ENCODE peak calls at places on chromosomes 4 and X, in four cellular contexts. W, N, F and V are unnamed samples.

GRCh38 chr4:25677157-25677556 is 21.5 kb downstream of the SLC34A2 start:
- DNase-seq in N (no peak), W (no peak), F (no peak), V (no peak)

GRCh38 chr4:173277340-173277739 is 56.8 kb downstream of the HMGB2 start:
- DNase-seq in N (no peak), F (no peak), W (no peak), V (no peak)

GRCh38 chrX:3549442-3549875 is 164.0 kb downstream of the PRKX start:
- DNase-seq in F (peak; percentile 49), W (no peak), N (no peak), V (no peak)

GRCh38 chr4:118102195-118102594 is 67.9 kb downstream of the NDST3 start:
- DNase-seq in F (no peak), W (no peak), N (no peak), V (no peak)

GRCh38 chr4:150572704-150573504 is 9.0 kb upstream of the MAB21L2 start:
- DNase-seq in N (no peak), W (no peak), F (no peak), V (no peak)

GRCh38 chr4:38387348-38387747 is 276.7 kb upstream of the KLF3 start:
- DNase-seq in N (peak; percentile 83), F (no peak), W (no peak), V (no peak)

GRCh38 chr4:97142893-97143292 is 1000.4 kb downstream of the STPG2 start:
- DNase-seq in W (no peak), F (no peak), N (no peak), V (no peak)

GRCh38 chrX:10142041-10142589 is 14.7 kb upstream of the CLCN4 start:
- DNase-seq in N (no peak), F (no peak), W (no peak), V (no peak)

GRCh38 chr4:155822572-155822971 is 43.5 kb downstream of the ASIC5 start:
- DNase-seq in F (no peak), W (no peak), N (no peak), V (no peak)

GRCh38 chrX:47587091-47587891 is 5.1 kb downstream of the TIMP1 start:
- DNase-seq in N (no peak), W (no peak), F (no peak), V (no peak)

GRCh38 chrX:106894392-106894909 is 8.7 kb downstream of the RIPPLY1 start:
- DNase-seq in F (peak; percentile 88), W (peak; percentile 49), N (peak; percentile 34), V (peak; percentile 46)

GRCh38 chr4:151099976-151100417 is 569 bp downstream of the RPS3A start:
- DNase-seq in F (no peak), N (no peak), W (peak; percentile 4), V (no peak)

GRCh38 chrX:77622233-77622632 is 163.8 kb downstream of the ATRX start:
- DNase-seq in N (no peak), F (peak; percentile 50), W (no peak), V (no peak)

GRCh38 chr4:8775751-8776355 is 95.8 kb downstream of the HMX1 start:
- DNase-seq in F (peak; percentile 30), W (no peak), N (no peak), V (no peak)

GRCh38 chrX:115324194-115324593 is 34.7 kb downstream of the LUZP4 start:
- DNase-seq in N (peak; percentile 39), F (no peak), W (peak; percentile 16), V (peak; percentile 51)

GRCh38 chr4:83606898-83607297 is 71.0 kb downstream of the GPAT3 start:
- DNase-seq in F (no peak), W (no peak), N (no peak), V (no peak)

GRCh38 chr4:95077864-95078263 is 320.1 kb downstream of the BMPR1B start:
- DNase-seq in W (peak; percentile 32), F (no peak), N (no peak), V (peak; percentile 36)

GRCh38 chr4:66178901-66179300 is 508.6 kb upstream of the EPHA5 start:
- DNase-seq in W (no peak), N (no peak), F (no peak), V (peak; percentile 32)

GRCh38 chrX:13088155-13088485 is 43.7 kb upstream of the FAM9C start:
- DNase-seq in N (no peak), F (no peak), W (no peak), V (no peak)

GRCh38 chrX:13084611-13085010 is 40.2 kb upstream of the FAM9C start:
- DNase-seq in W (no peak), F (no peak), N (no peak), V (no peak)

GRCh38 chrX:13086076-13086475 is 41.7 kb upstream of the FAM9C start:
- DNase-seq in W (no peak), N (no peak), F (no peak), V (no peak)

GRCh38 chrX:13087322-13088154 is 43.1 kb upstream of the FAM9C start:
- DNase-seq in W (no peak), N (no peak), F (no peak), V (peak; percentile 88)

GRCh38 chrX:13085533-13085932 is 41.1 kb upstream of the FAM9C start:
- DNase-seq in W (no peak), F (no peak), N (no peak), V (no peak)
- H3K4me1 ChIP-seq in W (peaks cover 6% of the 10 kb centered on the region), F (no peaks in the 10 kb centered on the region), N (no peaks in the 10 kb centered on the region), V (peaks cover 7% of the 10 kb centered on the region)

DNA sequence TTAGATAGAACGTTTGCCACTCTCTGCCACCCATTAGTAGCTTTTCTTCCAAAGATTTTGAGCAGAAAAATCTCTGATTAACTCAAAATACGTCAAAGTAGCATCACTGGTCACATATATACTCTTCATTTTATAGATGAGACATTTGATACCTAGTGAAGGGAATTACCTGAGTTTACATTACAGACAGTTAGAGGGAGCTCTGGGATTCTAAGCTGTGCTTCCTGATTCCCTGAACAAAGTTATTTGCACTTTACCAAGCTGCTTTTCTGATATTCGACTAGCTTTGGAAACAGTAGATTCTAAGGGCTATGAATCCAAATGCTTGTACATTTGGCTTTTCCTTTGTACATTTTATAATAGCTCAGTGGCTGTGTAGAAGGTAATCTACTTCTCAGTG is 1602.1 kb downstream of the STIM2 start:
- DNase-seq in N (no peak), F (no peak), W (no peak), V (no peak)
- H3K4me1 ChIP-seq in N (no peaks in the 10 kb centered on the region), F (no peaks in the 10 kb centered on the region), W (no peaks in the 10 kb centered on the region), V (no peaks in the 10 kb centered on the region)

DNA sequence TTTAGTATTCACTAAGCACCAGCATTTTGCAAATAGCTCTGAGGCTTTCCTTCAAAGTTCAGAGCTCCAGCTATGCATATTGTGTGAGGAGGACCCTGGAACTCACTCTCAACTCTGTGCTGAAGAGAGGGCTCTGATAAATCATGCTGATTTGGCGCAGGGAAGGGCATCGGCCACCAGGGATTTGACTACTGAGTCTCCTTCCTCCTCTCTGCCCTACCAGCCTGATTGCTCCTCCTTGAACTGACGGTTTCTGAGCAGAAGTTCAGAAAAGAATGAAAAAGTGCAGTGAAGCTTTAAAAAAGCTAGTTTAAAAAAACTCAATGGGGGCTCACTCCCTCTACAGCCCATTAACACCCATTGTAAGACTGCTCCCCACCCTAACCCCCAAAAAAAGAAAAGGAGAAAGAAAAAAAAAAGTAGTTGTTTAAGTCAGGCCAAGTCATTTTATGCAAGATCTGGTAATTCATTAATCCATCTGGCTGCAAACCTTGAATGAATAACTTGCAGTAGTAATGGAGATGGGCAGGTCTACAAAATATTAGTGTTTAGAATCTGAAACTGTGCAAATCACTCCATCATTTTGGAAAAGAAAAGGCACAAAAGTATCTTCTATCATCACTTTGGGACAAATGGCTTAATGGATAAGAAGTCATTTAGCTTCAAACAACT is 13.3 kb downstream of the PPARGC1A start:
- DNase-seq in F (peak; percentile 63), N (no peak), W (no peak), V (no peak)
- H3K4me1 ChIP-seq in F (peaks cover 12% of the 10 kb centered on the region), N (no peaks in the 10 kb centered on the region), W (peaks cover 13% of the 10 kb centered on the region), V (no peaks in the 10 kb centered on the region)

DNA sequence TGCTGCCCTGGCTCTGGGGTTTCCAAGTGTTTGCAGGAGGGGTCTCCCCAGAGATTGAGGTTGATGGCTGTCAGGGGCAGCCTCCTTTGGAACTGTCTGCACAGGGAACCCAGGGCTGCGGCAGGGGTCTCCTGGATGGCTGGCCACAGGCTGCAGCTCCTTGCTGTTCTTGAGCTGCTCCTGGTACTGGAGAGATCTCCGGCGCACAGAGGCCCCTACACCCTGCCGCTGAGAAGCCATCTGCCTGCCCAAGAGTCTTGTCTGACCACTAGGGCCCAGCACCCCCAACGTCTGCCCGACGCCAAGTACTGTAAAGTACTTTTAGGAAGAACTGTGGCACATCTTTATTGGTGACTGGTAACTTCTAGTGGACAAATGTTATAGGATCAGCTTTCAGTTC is 13.5 kb downstream of the STIM2 start:
- DNase-seq in N (no peak), W (no peak), F (peak; percentile 53), V (no peak)
- H3K4me1 ChIP-seq in N (peaks cover 3% of the 10 kb centered on the region), W (peaks cover 2% of the 10 kb centered on the region), F (no peaks in the 10 kb centered on the region), V (no peaks in the 10 kb centered on the region)

GRCh38 chr4:40619600-40619999 is 10.1 kb downstream of the RBM47 start:
- DNase-seq in W (no peak), F (no peak), N (no peak), V (no peak)

GRCh38 chr4:40623707-40624106 is 6.0 kb downstream of the RBM47 start:
- DNase-seq in W (no peak), F (no peak), N (no peak), V (no peak)

GRCh38 chr4:40622913-40623312 is 6.8 kb downstream of the RBM47 start:
- DNase-seq in W (no peak), N (no peak), F (no peak), V (peak; percentile 15)

GRCh38 chr4:40621592-40622512 is 7.8 kb downstream of the RBM47 start:
- DNase-seq in N (peak; percentile 77), F (peak; percentile 64), W (peak; percentile 95), V (peak; percentile 92)

GRCh38 chr4:40621229-40621591 is 8.5 kb downstream of the RBM47 start:
- DNase-seq in F (no peak), W (no peak), N (no peak), V (no peak)
- H3K4me1 ChIP-seq in F (peaks cover 3% of the 10 kb centered on the region), W (peaks cover 8% of the 10 kb centered on the region), N (no peaks in the 10 kb centered on the region), V (peaks cover 15% of the 10 kb centered on the region)

GRCh38 chrX:20373063-20373462 is 106.4 kb upstream of the RPS6KA3 start:
- DNase-seq in F (no peak), W (no peak), N (no peak), V (no peak)

GRCh38 chrX:20374866-20375530 is 108.3 kb upstream of the RPS6KA3 start:
- DNase-seq in F (no peak), W (no peak), N (no peak), V (no peak)

GRCh38 chrX:20378291-20378920 is 111.7 kb upstream of the RPS6KA3 start:
- DNase-seq in W (no peak), N (no peak), F (no peak), V (peak; percentile 69)

GRCh38 chrX:20372533-20372932 is 105.8 kb upstream of the RPS6KA3 start:
- DNase-seq in N (no peak), W (no peak), F (no peak), V (peak; percentile 44)

DNA sequence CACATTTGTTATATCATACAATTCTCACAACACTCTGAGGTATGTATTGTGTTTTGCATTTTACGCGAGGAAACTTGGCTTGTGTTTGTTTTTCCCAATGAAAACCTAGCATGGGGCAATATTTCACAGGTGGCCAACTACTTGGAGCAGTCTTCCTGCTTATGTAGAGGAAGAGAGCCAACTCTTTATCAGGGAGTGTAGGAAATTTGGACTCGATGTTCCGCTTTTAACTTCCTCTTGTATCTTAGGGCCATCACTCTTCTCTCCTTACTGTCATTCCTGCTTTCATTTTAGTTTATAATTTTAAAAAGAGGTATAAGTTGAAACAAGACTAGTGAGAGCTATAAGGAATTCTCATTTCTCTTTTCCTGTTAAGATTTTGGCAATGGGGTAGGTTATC is 107.7 kb upstream of the RPS6KA3 start:
- DNase-seq in F (no peak), N (no peak), W (no peak), V (no peak)
- H3K4me1 ChIP-seq in F (no peaks in the 10 kb centered on the region), N (peaks cover 6% of the 10 kb centered on the region), W (peaks cover 5% of the 10 kb centered on the region), V (peaks cover 3% of the 10 kb centered on the region)

GRCh38 chrX:65677954-65678469 is 10.6 kb downstream of the MSN start:
- DNase-seq in F (no peak), W (no peak), N (no peak), V (no peak)
- H3K4me1 ChIP-seq in F (no peaks in the 10 kb centered on the region), W (peaks cover 11% of the 10 kb centered on the region), N (peaks cover 37% of the 10 kb centered on the region), V (peaks cover 49% of the 10 kb centered on the region)

GRCh38 chr4:146237092-146237491 is 22.8 kb downstream of the REELD1 start:
- DNase-seq in N (no peak), W (no peak), F (no peak), V (no peak)
- H3K4me1 ChIP-seq in N (peaks cover 2% of the 10 kb centered on the region), W (no peaks in the 10 kb centered on the region), F (no peaks in the 10 kb centered on the region), V (peaks cover 15% of the 10 kb centered on the region)